ENCODE peak calls at places on chromosomes 13 and 19, in five cellular contexts. P is HCT116, I is IMR-90, Q is H1, C is GM23338. G is an unnamed sample. For H4K20me1 and H3K27me3, the result is how much of the 10 kb centered on the place peaks cover.

GRCh38 chr13:84609716-84610115 is 727.4 kb upstream of the SLITRK1 start:
- DNase-seq in Q (no peak), P (no peak), I (peak), C (no peak), G (no peak)

GRCh38 chr19:46692918-46693722 is 23.8 kb downstream of the PRKD2 start:
- DNase-seq in Q (no peak), P (no peak), I (no peak), C (no peak), G (no peak)

GRCh38 chr19:15456871-15457700 is 7.3 kb downstream of the RASAL3 start:
- DNase-seq in Q (peak), C (peak), P (peak), I (no peak), G (no peak)

GRCh38 chr13:73340069-73340468 is 281.3 kb downstream of the KLF5 start:
- DNase-seq in I (no peak), P (no peak), Q (no peak), C (no peak), G (no peak)

GRCh38 chr13:113635048-113635420 is 23.0 kb downstream of the ATP4B start:
- DNase-seq in Q (no peak), P (no peak), C (no peak), I (no peak), G (no peak)

GRCh38 chr13:33040116-33040515 is 23.9 kb downstream of the KL start:
- DNase-seq in I (no peak), Q (no peak), C (no peak), P (no peak), G (no peak)

GRCh38 chr13:40439928-40440327 is 226.5 kb downstream of the FOXO1 start:
- DNase-seq in P (no peak), C (no peak), Q (no peak), I (no peak), G (no peak)

GRCh38 chr19:41597600-41598041 is 21.7 kb downstream of the CEACAM21 start:
- DNase-seq in P (peak), I (peak), C (peak), Q (peak), G (peak)

GRCh38 chr19:43534811-43535761 is 2.1 kb downstream of the ZNF575 start:
- DNase-seq in P (no peak), I (peak), Q (peak), C (peak), G (no peak)

GRCh38 chr19:48443262-48443661 is 2.5 kb upstream of the GRWD1 start:
- DNase-seq in Q (no peak), C (peak), P (no peak), I (no peak), G (no peak)

GRCh38 chr19:11781295-11782057 is 14.7 kb downstream of the ZNF441 start:
- DNase-seq in C (no peak), Q (no peak), P (no peak), I (peak), G (no peak)

GRCh38 chr13:93977986-93978385 is 501.5 kb downstream of the DCT start:
- DNase-seq in Q (no peak), C (no peak), I (no peak), P (no peak), G (no peak)

GRCh38 chr13:94236132-94236531 is 243.3 kb downstream of the DCT start:
- DNase-seq in C (no peak), I (no peak), Q (no peak), P (no peak), G (no peak)

GRCh38 chr19:2011169-2011568 is 4.3 kb downstream of the BTBD2 start:
- DNase-seq in C (no peak), P (no peak), I (no peak), Q (no peak), G (no peak)

GRCh38 chr19:48554385-48555091 is 2.6 kb downstream of the SULT2B1 start:
- DNase-seq in I (no peak), P (no peak), Q (peak), C (peak), G (peak)

GRCh38 chr13:112576191-112576590 is 11.8 kb downstream of the TUBGCP3 start:
- DNase-seq in C (no peak), P (no peak), Q (no peak), I (no peak), G (no peak)

GRCh38 chr13:25977216-25977615 is 74.6 kb downstream of the SHISA2 start:
- DNase-seq in P (no peak), Q (peak), C (peak), I (no peak), G (no peak)

GRCh38 chr13:112355274-112355843 is 20.8 kb upstream of the SPACA7 start:
- DNase-seq in I (no peak), C (no peak), Q (no peak), P (no peak), G (no peak)

GRCh38 chr19:17244618-17245534 is 843 bp downstream of the NR2F6 start:
- DNase-seq in P (no peak), C (peak), I (no peak), Q (no peak), G (peak)

GRCh38 chr13:75739244-75739868 is 103.2 kb downstream of the LMO7 start:
- DNase-seq in I (peak), Q (no peak), C (no peak), P (no peak), G (no peak)

GRCh38 chr19:29308977-29309520 is 96.1 kb upstream of the UQCRFS1 start:
- DNase-seq in I (no peak), P (no peak), C (peak), Q (peak), G (no peak)

DNA sequence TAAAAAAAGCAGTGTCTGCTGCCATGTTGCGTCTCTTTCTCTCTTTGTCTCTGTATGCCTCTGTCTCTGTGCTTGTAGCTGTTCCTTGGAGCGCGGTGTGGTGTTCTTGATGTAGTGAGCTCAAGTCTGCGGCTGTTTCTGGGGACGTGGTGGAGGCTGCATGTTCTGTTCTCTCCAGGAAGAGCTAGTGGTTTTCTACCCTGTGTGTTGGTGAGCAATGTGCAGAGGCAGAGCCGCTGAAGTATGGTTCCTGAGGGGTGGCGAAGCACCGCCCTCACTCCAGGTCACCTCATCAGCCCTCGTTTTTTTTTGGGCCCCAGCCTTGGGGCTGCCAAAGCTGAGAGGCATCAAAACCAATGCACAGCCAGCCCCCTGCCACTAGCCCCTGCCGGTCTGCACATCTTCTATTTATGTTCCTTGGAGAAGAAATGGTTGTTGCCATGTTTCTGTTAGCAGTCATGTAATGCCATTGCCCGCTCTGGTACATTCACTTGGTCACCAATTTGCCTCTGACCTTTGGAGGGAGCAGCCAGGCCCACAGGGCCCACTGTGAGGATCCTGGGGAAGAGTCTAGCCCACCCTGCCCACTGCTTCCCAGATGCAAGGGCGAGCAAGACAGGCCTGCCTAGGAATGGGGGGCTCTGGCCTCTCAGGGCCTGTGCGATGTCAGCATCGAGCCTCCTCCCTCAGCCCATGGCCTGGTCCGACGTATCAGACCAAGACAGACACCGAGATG is 7.2 kb downstream of the HNRNPL start:
- DNase-seq in Q (no peak), P (no peak), C (no peak), I (no peak), G (no peak)
- H4K20me1 ChIP-seq in Q (under half), P (under half), C (half or more), I (half or more), G (half or more)

GRCh38 chr19:55058781-55059610 is 4.0 kb downstream of the RDH13 start:
- DNase-seq in P (no peak), C (peak), Q (no peak), I (no peak), G (no peak)
- TF ChIP-seq CTCF in P (no peak), C (peak), Q (peak), I (no peak), G (peak)

GRCh38 chr19:3231288-3231687 is 6.8 kb downstream of the CELF5 start:
- DNase-seq in P (no peak), Q (no peak), I (no peak), C (no peak), G (no peak)
- H3K27me3 ChIP-seq in P (under half), Q (under half), I (under half), C (under half), G (under half)

GRCh38 chr13:98542568-98543379 is 34.1 kb downstream of the STK24 start:
- DNase-seq in Q (no peak), I (no peak), C (no peak), P (no peak), G (no peak)
- H4K20me1 ChIP-seq in Q (under half), I (half or more), C (half or more), P (under half), G (half or more)

DNA sequence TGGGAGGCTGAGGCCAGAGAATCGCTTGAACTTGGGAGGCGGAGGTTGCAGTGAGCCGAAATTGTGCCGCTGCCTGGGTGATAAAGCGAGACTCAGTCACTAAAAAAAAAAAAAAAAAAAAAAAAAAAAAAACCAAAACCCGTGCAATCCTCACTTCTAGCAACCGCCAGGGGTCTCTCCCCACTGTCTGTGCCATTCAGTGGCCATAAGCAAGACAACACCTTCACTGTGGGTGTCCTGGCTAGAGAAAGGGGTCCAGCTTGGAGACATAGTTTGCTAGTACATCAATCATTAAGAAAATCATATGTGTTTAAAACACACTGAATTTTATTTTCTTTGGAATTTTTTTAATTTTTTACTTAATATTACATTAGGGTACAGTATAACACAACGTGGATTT is 68.2 kb downstream of the RASL11A start:
- DNase-seq in I (no peak), P (peak), Q (no peak), C (peak), G (no peak)
- TF ChIP-seq CTCF in I (peak), P (peak), Q (peak), C (peak), G (no peak)

GRCh38 chr19:5495792-5496191 is 40.6 kb downstream of the ZNRF4 start:
- DNase-seq in C (no peak), Q (no peak), I (no peak), P (no peak), G (no peak)
- H3K27me3 ChIP-seq in C (half or more), Q (under half), I (half or more), P (under half), G (under half)

DNA sequence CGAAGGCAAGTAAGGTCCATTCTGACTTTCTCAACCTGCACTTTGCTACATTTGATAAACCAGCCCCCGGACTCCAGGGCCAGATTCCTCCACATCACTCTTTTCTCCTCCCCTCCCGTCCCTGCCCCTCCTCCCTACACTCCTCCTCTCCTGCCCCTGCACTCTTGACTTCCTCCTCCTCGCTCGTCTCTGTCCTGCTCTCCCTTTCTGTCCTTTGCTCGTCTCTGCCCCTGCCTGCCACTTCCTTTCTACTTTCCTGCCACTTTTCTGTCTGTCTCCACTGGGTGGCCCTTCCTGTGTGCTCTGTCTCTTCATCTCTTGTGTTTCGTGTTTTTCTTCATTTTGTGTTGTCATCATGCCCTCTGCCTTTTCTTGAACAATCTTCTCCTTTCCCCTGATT is 7.0 kb downstream of the U2AF2 start:
- DNase-seq in C (no peak), I (no peak), P (no peak), Q (no peak), G (no peak)
- H4K20me1 ChIP-seq in C (half or more), I (half or more), P (under half), Q (under half), G (half or more)